ENCODE peak calls at places on chromosome 15, in seven cellular contexts. E, Z, A, T, I, C and K are unnamed samples.

GRCh38 chr15:82768414-82769081 is 37.3 kb downstream of the FSD2 start:
- DNase-seq in E (no peak), Z (no peak), A (no peak), T (no peak), I (peak; percentile 20), C (no peak), K (no peak)

GRCh38 chr15:49196856-49197255 is 26.8 kb downstream of the GALK2 start:
- DNase-seq in E (no peak), Z (no peak), A (no peak), T (no peak), I (no peak), C (no peak), K (no peak)

GRCh38 chr15:95799286-95800187 is 531.0 kb upstream of the NR2F2 start:
- DNase-seq in E (no peak), Z (no peak), A (no peak), T (no peak), I (peak; percentile 34), C (no peak), K (no peak)

GRCh38 chr15:71458089-71458660 is 342.9 kb downstream of the THSD4 start:
- DNase-seq in E (no peak), Z (no peak), A (no peak), T (no peak), I (no peak), C (no peak), K (no peak)

GRCh38 chr15:66486887-66487286 is 10.7 kb downstream of the SNAPC5 start:
- DNase-seq in E (no peak), Z (peak; percentile 26), A (no peak), T (no peak), I (no peak), C (no peak), K (no peak)

GRCh38 chr15:35115155-35115725 is 30.1 kb upstream of the NANOGP8 start:
- DNase-seq in E (no peak), Z (no peak), A (no peak), T (no peak), I (no peak), C (no peak), K (no peak)

GRCh38 chr15:44537728-44538240 is 837 bp downstream of the EIF3J start:
- DNase-seq in E (no peak), Z (no peak), A (no peak), T (peak; percentile 25), I (peak; percentile 25), C (no peak), K (no peak)

GRCh38 chr15:90340345-90340744 is 11.7 kb upstream of the ZNF774 start:
- DNase-seq in E (no peak), Z (peak; percentile 85), A (no peak), T (no peak), I (no peak), C (no peak), K (no peak)

GRCh38 chr15:30001592-30001991 is 81.2 kb upstream of the GOLGA8J start:
- DNase-seq in E (peak; percentile 7), Z (no peak), A (no peak), T (no peak), I (no peak), C (no peak), K (no peak)

GRCh38 chr15:66948294-66948693 is 117.1 kb upstream of the SMAD3 start:
- DNase-seq in E (no peak), Z (no peak), A (peak; percentile 40), T (no peak), I (peak; percentile 51), C (peak; percentile 55), K (no peak)

GRCh38 chr15:31317980-31318342 is 8.7 kb upstream of the KLF13 start:
- DNase-seq in E (no peak), Z (no peak), A (no peak), T (no peak), I (no peak), C (no peak), K (no peak)

GRCh38 chr15:28075482-28076029 is 23.6 kb downstream of the OCA2 start:
- DNase-seq in E (no peak), Z (no peak), A (no peak), T (no peak), I (no peak), C (no peak), K (no peak)

GRCh38 chr15:81023483-81024264 is 23.0 kb downstream of the TLNRD1 start:
- DNase-seq in E (peak; percentile 72), Z (peak; percentile 53), A (peak; percentile 89), T (no peak), I (peak; percentile 45), C (no peak), K (peak; percentile 86)

GRCh38 chr15:74584779-74585178 is 30.9 kb upstream of the CLK3 start:
- DNase-seq in E (no peak), Z (no peak), A (no peak), T (no peak), I (no peak), C (no peak), K (peak; percentile 36)

GRCh38 chr15:59642351-59642750 is 15.0 kb downstream of the GTF2A2 start:
- DNase-seq in E (no peak), Z (no peak), A (no peak), T (no peak), I (no peak), C (no peak), K (no peak)

GRCh38 chr15:78345726-78346125 is 5.6 kb downstream of the CRABP1 start:
- DNase-seq in E (no peak), Z (no peak), A (no peak), T (no peak), I (no peak), C (no peak), K (no peak)

GRCh38 chr15:49988766-49989165 is 130.3 kb downstream of the ATP8B4 start:
- DNase-seq in E (no peak), Z (no peak), A (no peak), T (no peak), I (no peak), C (no peak), K (no peak)

GRCh38 chr15:51793521-51793920 is 35.9 kb upstream of the TMOD3 start:
- DNase-seq in E (peak; percentile 72), Z (no peak), A (no peak), T (no peak), I (no peak), C (no peak), K (no peak)

GRCh38 chr15:86663304-86663703 is 583.6 kb downstream of the AGBL1 start:
- DNase-seq in E (no peak), Z (no peak), A (no peak), T (no peak), I (no peak), C (no peak), K (no peak)

GRCh38 chr15:78838480-78838879 is 27.2 kb upstream of the ADAMTS7 start:
- DNase-seq in E (no peak), Z (no peak), A (no peak), T (no peak), I (no peak), C (no peak), K (peak; percentile 61)

GRCh38 chr15:34584321-34584668 is 844 bp upstream of the GOLGA8B start:
- DNase-seq in E (no peak), Z (peak; percentile 61), A (no peak), T (no peak), I (no peak), C (no peak), K (no peak)

GRCh38 chr15:63003836-63004610 is 38.5 kb upstream of the TPM1 start:
- DNase-seq in E (no peak), Z (peak; percentile 65), A (no peak), T (no peak), I (no peak), C (no peak), K (no peak)

GRCh38 chr15:33807665-33808064 is 160.6 kb upstream of the CHRM5 start:
- DNase-seq in E (no peak), Z (no peak), A (no peak), T (no peak), I (no peak), C (no peak), K (no peak)

GRCh38 chr15:45640610-45641009 is 5.8 kb downstream of the SQOR start:
- DNase-seq in E (no peak), Z (peak; percentile 3), A (peak; percentile 52), T (no peak), I (peak; percentile 92), C (no peak), K (no peak)

GRCh38 chr15:42490246-42490742 is 647 bp downstream of the ZNF106 start:
- DNase-seq in E (no peak), Z (no peak), A (no peak), T (no peak), I (no peak), C (no peak), K (no peak)

GRCh38 chr15:77481670-77482069 is 61.0 kb downstream of the HMG20A start:
- DNase-seq in E (no peak), Z (no peak), A (no peak), T (no peak), I (no peak), C (no peak), K (no peak)

GRCh38 chr15:101139986-101140696 is 111.7 kb downstream of the CHSY1 start:
- DNase-seq in E (no peak), Z (peak; percentile 40), A (no peak), T (no peak), I (no peak), C (no peak), K (peak; percentile 65)

GRCh38 chr15:101137312-101137940 is 114.4 kb downstream of the CHSY1 start:
- DNase-seq in E (no peak), Z (no peak), A (no peak), T (no peak), I (no peak), C (no peak), K (peak; percentile 44)

GRCh38 chr15:101138913-101139880 is 112.7 kb downstream of the CHSY1 start:
- DNase-seq in E (no peak), Z (no peak), A (no peak), T (no peak), I (peak; percentile 77), C (peak; percentile 87), K (peak; percentile 17)

GRCh38 chr15:101136381-101137268 is 115.2 kb downstream of the CHSY1 start:
- DNase-seq in E (no peak), Z (no peak), A (no peak), T (no peak), I (no peak), C (no peak), K (peak; percentile 57)

GRCh38 chr15:101138086-101138660 is 113.7 kb downstream of the CHSY1 start:
- DNase-seq in E (no peak), Z (no peak), A (no peak), T (no peak), I (no peak), C (no peak), K (peak; percentile 27)
- H3K27ac ChIP-seq in E (no peak overlapping the region), Z (no peak overlapping the region), A (no peak overlapping the region), T (no peak overlapping the region), I (no peak overlapping the region), C (peak overlapping the region; percentile 82), K (no peak overlapping the region)

GRCh38 chr15:94644433-94644832 is 413.1 kb downstream of the MCTP2 start:
- DNase-seq in E (no peak), Z (no peak), A (no peak), T (no peak), I (no peak), C (no peak), K (no peak)
- H3K27ac ChIP-seq in E (no peak overlapping the region), Z (no peak overlapping the region), A (no peak overlapping the region), T (no peak overlapping the region), I (no peak overlapping the region), C (no peak overlapping the region), K (no peak overlapping the region)

GRCh38 chr15:70323111-70323851 is 225.6 kb upstream of the TLE3 start:
- DNase-seq in E (peak; percentile 44), Z (peak; percentile 67), A (no peak), T (no peak), I (peak; percentile 25), C (peak; percentile 28), K (peak; percentile 78)
- H3K27ac ChIP-seq in E (peak overlapping the region; percentile 59), Z (no peak overlapping the region), A (peak overlapping the region; percentile 60), T (no peak overlapping the region), I (no peak overlapping the region), C (no peak overlapping the region), K (no peak overlapping the region)

GRCh38 chr15:25587616-25588340 is 149.0 kb upstream of the UBE3A start:
- DNase-seq in E (no peak), Z (no peak), A (no peak), T (no peak), I (no peak), C (no peak), K (no peak)
- H3K27ac ChIP-seq in E (no peak overlapping the region), Z (no peak overlapping the region), A (no peak overlapping the region), T (no peak overlapping the region), I (no peak overlapping the region), C (no peak overlapping the region), K (no peak overlapping the region)